ENCODE peak calls at places on chromosomes 3 and 15, in four cellular contexts. Q is SK-N-SH, Z is WTC11, J is K562. P is an unnamed sample.
A peak's percentile ranks its signal among the peaks of the same experiment; 100 is the strongest.

GRCh38 chr15:90959894-90960293 is 5.2 kb downstream of the RCCD1 start:
- DNase-seq in Q (no peak), Z (no peak), J (no peak), P (no peak)

GRCh38 chr3:122406198-122406597 is 9.7 kb downstream of the WDR5B start:
- DNase-seq in Q (no peak), Z (no peak), J (no peak), P (no peak)

GRCh38 chr15:58348095-58348812 is 83.5 kb upstream of the LIPC start:
- DNase-seq in Q (no peak), Z (no peak), J (no peak), P (no peak)

GRCh38 chr3:130480736-130481135 is 36.2 kb upstream of the COL6A6 start:
- DNase-seq in Q (no peak), Z (peak; percentile 53), J (peak; percentile 13), P (no peak)

GRCh38 chr3:135310317-135310716 is 515.3 kb downstream of the EPHB1 start:
- DNase-seq in Q (no peak), Z (no peak), J (peak; percentile 12), P (peak; percentile 9)

GRCh38 chr3:43159496-43160255 is 53.8 kb upstream of the POMGNT2 start:
- DNase-seq in Q (no peak), Z (no peak), J (no peak), P (no peak)

GRCh38 chr15:90956551-90957104 is 1.9 kb downstream of the RCCD1 start:
- DNase-seq in Q (peak; percentile 96), Z (peak; percentile 91), J (no peak), P (no peak)

GRCh38 chr3:165254812-165255211 is 58.6 kb upstream of the SLITRK3 start:
- DNase-seq in Q (peak; percentile 0), Z (no peak), J (no peak), P (no peak)

GRCh38 chr3:138066383-138066782 is 49.0 kb downstream of the DZIP1L start:
- DNase-seq in Q (no peak), Z (no peak), J (no peak), P (no peak)

GRCh38 chr3:195249057-195249770 is 21.7 kb downstream of the XXYLT1 start:
- DNase-seq in Q (no peak), Z (no peak), J (no peak), P (no peak)

GRCh38 chr15:93333826-93334225 is 244.8 kb upstream of the RGMA start:
- DNase-seq in Q (no peak), Z (no peak), J (no peak), P (no peak)

GRCh38 chr15:73683624-73684536 is at the start of gene CD276:
- DNase-seq in Q (peak; percentile 91), Z (peak; percentile 80), J (peak; percentile 72), P (no peak)

GRCh38 chr3:136193273-136194043 is 2.7 kb downstream of the MSL2 start:
- DNase-seq in Q (peak; percentile 18), Z (no peak), J (peak; percentile 19), P (no peak)

GRCh38 chr3:100615684-100616083 is 6.3 kb downstream of the ADGRG7 start:
- DNase-seq in Q (no peak), Z (no peak), J (no peak), P (no peak)

GRCh38 chr3:123385072-123385471 is 63.8 kb downstream of the ADCY5 start:
- DNase-seq in Q (no peak), Z (no peak), J (no peak), P (no peak)

GRCh38 chr3:26621176-26621575 is 1.4 kb upstream of the LRRC3B start:
- DNase-seq in Q (no peak), Z (no peak), J (no peak), P (no peak)

GRCh38 chr3:112735927-112736326 is 95.0 kb upstream of the CCDC80 start:
- DNase-seq in Q (no peak), Z (no peak), J (no peak), P (no peak)

GRCh38 chr3:103510760-103511159 is 1075.9 kb downstream of the ZPLD1 start:
- DNase-seq in Q (no peak), Z (no peak), J (no peak), P (no peak)

GRCh38 chr3:39273119-39273518 is 6.7 kb downstream of the CX3CR1 start:
- DNase-seq in Q (no peak), Z (no peak), J (peak; percentile 21), P (no peak)

GRCh38 chr3:47542614-47543173 is 29.2 kb upstream of the ELP6 start:
- DNase-seq in Q (no peak), Z (no peak), J (peak; percentile 37), P (no peak)

GRCh38 chr15:33860749-33861148 is 107.5 kb upstream of the CHRM5 start:
- DNase-seq in Q (no peak), Z (no peak), J (no peak), P (no peak)

GRCh38 chr3:195095035-195095703 is 175.8 kb downstream of the XXYLT1 start:
- DNase-seq in Q (no peak), Z (no peak), J (no peak), P (peak; percentile 39)

GRCh38 chr15:94125131-94125530 is 106.2 kb upstream of the MCTP2 start:
- DNase-seq in Q (no peak), Z (no peak), J (no peak), P (no peak)

GRCh38 chr15:32849769-32850668 is 132.2 kb downstream of the GREM1 start:
- DNase-seq in Q (no peak), Z (no peak), J (no peak), P (no peak)

GRCh38 chr15:25652697-25653096 is 210.4 kb downstream of the ATP10A start:
- DNase-seq in Q (no peak), Z (no peak), J (no peak), P (no peak)

GRCh38 chr3:24254649-24255048 is 240.0 kb downstream of the THRB start:
- DNase-seq in Q (no peak), Z (no peak), J (no peak), P (no peak)

GRCh38 chr3:128343287-128344045 is 123.2 kb downstream of the DNAJB8 start:
- DNase-seq in Q (peak; percentile 63), Z (no peak), J (peak; percentile 80), P (no peak)

GRCh38 chr3:101803939-101804338 is 24.9 kb downstream of the NXPE3 start:
- DNase-seq in Q (no peak), Z (no peak), J (no peak), P (no peak)

GRCh38 chr3:101806491-101806890 is 27.5 kb downstream of the NXPE3 start:
- DNase-seq in Q (no peak), Z (no peak), J (no peak), P (no peak)

GRCh38 chr3:101802179-101802578 is 23.2 kb downstream of the NXPE3 start:
- DNase-seq in Q (no peak), Z (no peak), J (no peak), P (no peak)

GRCh38 chr3:101801174-101801573 is 22.2 kb downstream of the NXPE3 start:
- DNase-seq in Q (no peak), Z (no peak), J (no peak), P (no peak)

GRCh38 chr3:101803152-101803782 is 24.3 kb downstream of the NXPE3 start:
- DNase-seq in Q (peak; percentile 56), Z (no peak), J (peak; percentile 34), P (no peak)
- TF ChIP-seq USF1 in Q (no peak), Z (no peak), J (no peak), P (no peak)

DNA sequence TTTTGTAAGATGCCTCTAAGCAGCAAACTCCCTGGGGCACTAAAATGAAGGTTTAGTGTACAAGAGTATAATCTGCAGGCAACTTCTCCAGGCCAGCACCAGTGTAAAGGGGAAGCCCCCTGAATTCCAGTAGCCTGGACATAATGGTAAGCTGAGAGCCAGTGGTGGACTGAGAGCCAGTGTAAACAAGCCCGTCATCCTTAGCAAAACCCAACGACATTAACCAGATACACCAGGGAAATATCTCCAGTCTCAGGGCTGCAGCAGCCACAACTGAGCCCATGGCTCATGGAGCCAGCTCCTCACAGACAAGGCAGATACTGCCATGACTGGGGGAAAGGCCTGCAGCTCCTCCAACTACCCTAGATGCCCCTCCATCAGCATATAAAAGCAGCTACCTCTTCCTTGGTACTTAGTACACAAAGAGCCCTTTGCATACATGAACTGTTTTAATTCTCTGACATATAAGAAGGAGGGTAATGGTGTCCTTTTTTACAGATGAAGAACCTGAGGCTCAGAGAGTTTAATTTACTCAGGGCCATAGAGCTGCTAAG is 21.7 kb downstream of the PARP16 start:
- DNase-seq in Q (no peak), Z (no peak), J (no peak), P (no peak)
- TF ChIP-seq USF1 in Q (no peak), Z (no peak), J (no peak), P (no peak)

DNA sequence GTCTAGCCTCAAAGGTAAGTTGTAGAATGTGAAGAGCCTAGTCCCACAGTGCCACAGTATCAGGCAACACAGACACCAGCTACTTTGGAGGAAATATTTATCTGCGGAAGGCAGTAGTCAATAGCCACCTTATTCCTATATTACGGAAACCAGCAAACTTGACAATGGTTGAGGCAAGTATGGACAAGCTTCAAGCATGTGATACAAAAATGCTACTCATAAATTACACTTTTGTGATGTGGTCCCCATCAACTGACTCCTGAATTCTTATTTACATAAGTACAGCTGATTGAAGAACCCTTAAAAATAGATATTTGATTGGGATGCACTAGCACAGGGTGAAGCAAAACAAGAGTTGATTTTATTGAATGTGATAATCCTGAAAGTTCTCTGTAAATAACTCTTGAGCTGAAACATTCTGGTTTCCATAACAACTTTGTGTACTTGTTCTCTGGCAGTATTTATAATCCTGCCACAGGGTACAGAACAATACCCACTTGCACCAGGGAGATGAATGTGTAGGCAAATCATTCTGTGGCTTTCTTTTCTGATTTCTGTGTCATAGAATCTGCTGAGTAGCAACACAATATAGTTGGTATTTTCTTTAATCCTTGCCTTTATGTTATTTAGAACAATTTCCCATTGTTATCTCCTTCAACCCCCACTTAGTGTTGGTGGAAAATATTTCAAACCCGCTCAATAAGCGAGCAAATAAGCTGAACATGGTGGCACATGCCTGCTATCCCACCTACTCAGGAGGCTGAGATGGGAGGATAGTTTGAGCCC is at the start of gene ANKUB1:
- DNase-seq in Q (no peak), Z (no peak), J (no peak), P (no peak)
- TF ChIP-seq USF1 in Q (no peak), Z (no peak), J (no peak), P (no peak)

DNA sequence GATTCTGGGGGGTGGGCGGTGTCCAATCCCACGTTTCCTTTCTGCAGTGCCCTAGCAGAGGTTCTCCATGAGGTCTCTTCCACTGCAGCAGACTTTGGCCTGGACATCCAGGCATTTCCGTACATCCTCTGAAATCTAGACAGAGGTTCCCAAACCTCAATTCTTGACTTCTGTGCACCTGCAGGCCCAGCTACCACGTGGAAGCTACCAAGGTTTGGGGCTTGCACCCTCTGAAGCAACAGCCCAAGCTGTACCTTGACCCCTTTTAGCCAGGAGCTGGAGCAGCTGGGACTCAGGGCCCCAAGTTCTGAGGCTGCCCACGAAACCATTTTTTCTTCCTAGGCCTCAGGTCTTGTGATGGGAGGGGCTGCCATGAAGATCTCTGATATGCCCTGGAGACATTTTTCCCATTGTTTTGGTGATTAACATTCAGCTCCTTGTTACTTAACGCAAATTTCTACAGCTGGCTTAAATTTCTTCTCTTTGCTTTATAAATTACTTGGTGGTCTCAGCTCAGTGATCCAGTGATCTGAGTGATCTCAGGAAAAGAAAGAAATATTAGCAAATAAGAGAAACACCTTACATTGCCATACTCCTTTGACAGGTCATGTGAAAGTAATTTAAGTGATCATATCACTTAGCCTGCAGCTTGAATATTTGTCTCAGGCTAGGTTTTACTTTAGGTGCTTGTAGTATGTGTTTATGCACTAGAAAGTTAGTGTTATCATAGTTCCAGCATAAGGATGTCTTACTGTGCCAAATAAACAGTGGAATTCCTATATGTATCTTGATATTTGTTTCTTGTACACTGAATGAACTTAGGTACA is 3.0 kb downstream of the SNAP23 start:
- DNase-seq in Q (no peak), Z (no peak), J (no peak), P (no peak)
- TF ChIP-seq USF1 in Q (no peak), Z (no peak), J (no peak), P (no peak)

GRCh38 chr3:13621381-13622221 is 72.7 kb downstream of the FBLN2 start:
- DNase-seq in Q (no peak), Z (no peak), J (no peak), P (no peak)
- TF ChIP-seq USF1 in Q (no peak), Z (no peak), J (no peak), P (no peak)

GRCh38 chr3:161957467-161957866 is 460.9 kb downstream of the OTOL1 start:
- DNase-seq in Q (no peak), Z (no peak), J (no peak), P (no peak)
- TF ChIP-seq USF1 in Q (no peak), Z (no peak), J (no peak), P (no peak)